ENCODE peak calls at places on chromosomes 12 and 14, in four cellular contexts. K, O, P and N are unnamed samples.

GRCh38 chr14:29352681-29353080 is 575.0 kb downstream of the PRKD1 start:
- DNase-seq in K (no peak), O (no peak), P (no peak), N (no peak)

GRCh38 chr14:73239463-73240241 is 2.3 kb downstream of the PAPLN start:
- DNase-seq in K (peak; percentile 32), O (peak; percentile 92), P (peak; percentile 87), N (peak; percentile 81)

GRCh38 chr12:32120419-32120818 is 13.8 kb downstream of the BICD1 start:
- DNase-seq in K (no peak), O (peak; percentile 52), P (no peak), N (no peak)

GRCh38 chr12:12470751-12471300 is 91.8 kb downstream of the DUSP16 start:
- DNase-seq in K (no peak), O (no peak), P (no peak), N (no peak)

GRCh38 chr12:49369723-49370145 is 2.5 kb downstream of the SPATS2 start:
- DNase-seq in K (no peak), O (peak; percentile 56), P (peak; percentile 38), N (no peak)

GRCh38 chr12:112992541-112993398 is 14.5 kb downstream of the OAS2 start:
- DNase-seq in K (peak; percentile 60), O (peak; percentile 83), P (peak; percentile 45), N (no peak)

GRCh38 chr14:80607430-80608200 is 333.9 kb downstream of the CEP128 start:
- DNase-seq in K (no peak), O (no peak), P (no peak), N (no peak)

GRCh38 chr12:113080692-113081091 is 24.2 kb downstream of the DTX1 start:
- DNase-seq in K (no peak), O (no peak), P (no peak), N (no peak)

GRCh38 chr14:95497561-95498011 is 18.9 kb downstream of the SYNE3 start:
- DNase-seq in K (no peak), O (no peak), P (peak; percentile 74), N (peak; percentile 11)

GRCh38 chr12:3483089-3483488 is 7.9 kb upstream of the PRMT8 start:
- DNase-seq in K (no peak), O (peak; percentile 64), P (no peak), N (no peak)

GRCh38 chr12:1922985-1923384 is 4.5 kb upstream of the CACNA2D4 start:
- DNase-seq in K (no peak), O (peak; percentile 27), P (no peak), N (peak; percentile 28)

GRCh38 chr14:105477659-105478623 is 3.3 kb downstream of the CRIP2 start:
- DNase-seq in K (no peak), O (no peak), P (no peak), N (no peak)

GRCh38 chr12:64794305-64794704 is 30.1 kb upstream of the TBC1D30 start:
- DNase-seq in K (no peak), O (no peak), P (no peak), N (no peak)

GRCh38 chr12:130290114-130290513 is 47.6 kb upstream of the PIWIL1 start:
- DNase-seq in K (no peak), O (no peak), P (no peak), N (no peak)

GRCh38 chr12:89251326-89252237 is 100.7 kb downstream of the DUSP6 start:
- DNase-seq in K (no peak), O (no peak), P (no peak), N (no peak)

GRCh38 chr14:24299255-24300191 is at the start of the genes DHRS1 and NOP9:
- DNase-seq in K (peak; percentile 90), O (peak; percentile 99), P (peak; percentile 90), N (peak; percentile 93)

GRCh38 chr12:57242691-57243454 is 8.1 kb downstream of the STAC3 start:
- DNase-seq in K (peak; percentile 21), O (peak; percentile 97), P (peak; percentile 41), N (no peak)

GRCh38 chr12:16610006-16610520 is 4.1 kb upstream of the LMO3 start:
- DNase-seq in K (no peak), O (no peak), P (no peak), N (no peak)

GRCh38 chr14:104364830-104365229 is 214.7 kb upstream of the C14orf180 start:
- DNase-seq in K (no peak), O (no peak), P (no peak), N (peak; percentile 33)

GRCh38 chr14:23365353-23366162 is 586 bp upstream of the EFS start:
- DNase-seq in K (no peak), O (peak; percentile 91), P (peak; percentile 47), N (peak; percentile 78)

GRCh38 chr12:93060666-93061413 is 131.7 kb upstream of the EEA1 start:
- DNase-seq in K (no peak), O (peak; percentile 25), P (no peak), N (no peak)

GRCh38 chr14:36281309-36281708 is 39.1 kb downstream of the MBIP start:
- DNase-seq in K (no peak), O (no peak), P (no peak), N (no peak)

DNA sequence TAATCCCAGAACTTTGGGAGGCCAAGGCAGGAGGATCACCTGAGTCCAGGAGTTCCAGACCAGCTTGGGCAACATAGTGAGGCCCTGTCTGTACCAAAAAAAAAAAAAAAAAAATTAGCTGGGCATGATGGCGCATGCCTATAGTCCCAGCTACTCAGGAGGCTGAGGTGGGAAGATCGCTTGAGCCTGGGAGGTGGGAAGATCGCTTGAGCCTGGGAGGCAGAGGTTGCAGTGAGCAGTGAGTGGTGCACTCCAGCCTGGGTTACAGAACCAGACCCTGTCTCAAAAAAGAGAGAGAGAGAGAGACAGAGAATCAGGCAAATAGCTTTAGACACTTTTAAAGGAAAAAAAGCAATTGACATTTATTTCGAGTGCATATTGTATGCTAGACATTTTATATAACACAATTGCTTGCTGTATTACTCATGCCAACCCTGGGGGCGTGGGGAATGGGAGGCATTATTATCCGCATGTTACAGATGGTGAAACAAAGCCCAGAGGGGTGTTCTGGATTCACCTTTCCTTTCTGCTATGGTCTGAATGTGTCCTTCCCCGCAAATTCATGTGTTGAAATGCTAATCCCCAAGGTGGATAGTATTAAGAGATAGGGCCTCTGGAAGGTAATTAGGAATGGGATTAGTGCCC is 9.7 kb downstream of the POU6F1 start:
- DNase-seq in K (no peak), O (no peak), P (no peak), N (no peak)
- H3K4me3 ChIP-seq in K (no peak overlapping the region), O (no peak overlapping the region), P (no peak overlapping the region), N (no peak overlapping the region)

GRCh38 chr14:60640859-60641721 is 8.2 kb downstream of the SIX1 start:
- DNase-seq in K (no peak), O (peak; percentile 42), P (no peak), N (no peak)
- H3K4me3 ChIP-seq in K (no peak overlapping the region), O (no peak overlapping the region), P (no peak overlapping the region), N (no peak overlapping the region)

GRCh38 chr12:42236017-42236416 is 2.0 kb downstream of the YAF2 start:
- DNase-seq in K (no peak), O (no peak), P (no peak), N (no peak)
- H3K4me3 ChIP-seq in K (peak overlapping the region; percentile 82), O (no peak overlapping the region), P (no peak overlapping the region), N (no peak overlapping the region)

DNA sequence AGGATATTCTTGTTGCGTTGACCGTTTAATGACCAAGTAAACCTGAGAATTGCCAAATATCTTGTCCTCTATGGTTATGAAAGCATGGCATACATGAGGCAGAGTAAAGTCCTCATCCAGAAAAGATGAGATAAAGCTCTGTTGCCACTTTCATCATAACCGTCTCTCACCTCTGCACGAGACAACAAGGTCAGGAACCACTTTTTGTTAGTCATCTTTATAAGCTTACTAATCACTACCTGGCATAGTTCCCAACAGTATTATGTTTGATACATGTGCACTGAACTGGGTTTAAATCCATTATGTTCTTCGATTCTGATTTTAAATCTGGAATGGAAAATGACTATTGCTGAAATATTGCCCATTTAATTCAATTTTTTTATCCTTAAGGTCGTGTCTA is 31.2 kb downstream of the PTPRB start:
- DNase-seq in K (peak; percentile 65), O (no peak), P (no peak), N (no peak)
- H3K4me3 ChIP-seq in K (no peak overlapping the region), O (no peak overlapping the region), P (no peak overlapping the region), N (no peak overlapping the region)

GRCh38 chr12:109937371-109937770 is 37.3 kb downstream of the TCHP start:
- DNase-seq in K (peak; percentile 21), O (no peak), P (no peak), N (no peak)
- H3K4me3 ChIP-seq in K (no peak overlapping the region), O (no peak overlapping the region), P (no peak overlapping the region), N (no peak overlapping the region)

GRCh38 chr12:52026267-52026666 is 19.5 kb downstream of the TAMALIN start:
- DNase-seq in K (no peak), O (no peak), P (no peak), N (no peak)
- H3K4me3 ChIP-seq in K (no peak overlapping the region), O (no peak overlapping the region), P (no peak overlapping the region), N (no peak overlapping the region)